ENCODE peak calls at places on chromosome 2, in ten cellular contexts. X is GM12865; U is neuronal stem cell; R is lung microvascular endothelial cell; D is NCI-H1105 treated with DMSO at 0.1 percent for 48 hours; Q is glutamatergic neuron; Z is cardiac muscle cell; K is GM04503; W is A549; F is activated CD8-positive, alpha-beta memory T cell treated with anti-CD3 and anti-CD28 coated beads for 1 hour. M is an unnamed sample.

GRCh38 chr2:233967163-233967562 is 50.0 kb downstream of the TRPM8 start:
- DNase-seq in U (no peak), F (no peak), K (no peak), D (no peak), W (no peak), Q (no peak), R (no peak), X (no peak), Z (no peak), M (no peak)

GRCh38 chr2:194545978-194546377 is 1111.0 kb upstream of the SLC39A10 start:
- DNase-seq in Q (no peak), X (no peak), R (no peak), W (no peak), F (no peak), Z (no peak), K (no peak), D (no peak), U (no peak), M (peak; percentile 8)

GRCh38 chr2:105396254-105397024 is 2.4 kb downstream of the FHL2 start:
- DNase-seq in F (no peak), D (no peak), X (no peak), K (peak; percentile 92), Q (no peak), U (no peak), W (peak; percentile 85), R (peak; percentile 96), Z (peak; percentile 87), M (peak; percentile 94)

GRCh38 chr2:168780671-168781071 is 21.8 kb upstream of the NOSTRIN start:
- DNase-seq in W (peak; percentile 6), F (no peak), R (peak; percentile 36), X (no peak), Q (no peak), Z (peak; percentile 7), U (no peak), K (no peak), D (no peak), M (peak; percentile 44)

GRCh38 chr2:131027566-131028528 is 65.4 kb downstream of the FAM168B start:
- DNase-seq in Q (no peak), D (no peak), F (no peak), X (no peak), K (no peak), R (no peak), U (no peak), Z (no peak), W (no peak), M (no peak)

GRCh38 chr2:1099418-1099817 is 148.8 kb downstream of the SNTG2 start:
- DNase-seq in R (no peak), W (no peak), Z (no peak), D (no peak), U (no peak), F (no peak), Q (no peak), X (no peak), K (no peak), M (no peak)

GRCh38 chr2:7026740-7027139 is 109.5 kb downstream of the RNF144A start:
- DNase-seq in R (peak; percentile 43), K (no peak), X (no peak), F (no peak), D (peak; percentile 64), W (no peak), U (no peak), Z (no peak), Q (no peak), M (peak; percentile 47)

GRCh38 chr2:133954636-133955035 is 299.2 kb upstream of the MGAT5 start:
- DNase-seq in X (no peak), R (no peak), U (no peak), D (no peak), Q (no peak), F (no peak), Z (no peak), W (no peak), K (no peak), M (no peak)

GRCh38 chr2:186917866-186918265 is 68.9 kb upstream of the ZSWIM2 start:
- DNase-seq in W (no peak), X (no peak), Z (no peak), R (no peak), D (no peak), K (no peak), Q (no peak), U (no peak), F (no peak), M (no peak)

GRCh38 chr2:94997981-94998920 is 27.3 kb upstream of the MAL start:
- DNase-seq in W (no peak), Q (peak; percentile 23), U (no peak), K (no peak), D (no peak), R (no peak), Z (no peak), X (no peak), F (no peak), M (no peak)

M was measured in dermis blood vessel endothelial cell.